ENCODE peak calls at places on chromosomes 3 and 15, in seven cellular contexts. Q is A549, A is K562, W is SK-N-SH, P is HepG2, R is GM12878, D is H1. Z is an unnamed sample.

GRCh38 chr3:37765591-37766219 is 96.0 kb upstream of the CTDSPL start:
- DNase-seq in Q (no peak), A (peak; percentile 81), W (peak; percentile 40), P (no peak), R (no peak), D (no peak), Z (no peak)

GRCh38 chr3:114451561-114452018 is 157.8 kb downstream of the TIGIT start:
- DNase-seq in Q (no peak), A (no peak), W (no peak), P (peak; percentile 3), R (no peak), D (no peak), Z (peak; percentile 74)

GRCh38 chr3:96430019-96430541 is 384.3 kb upstream of the EPHA6 start:
- DNase-seq in Q (no peak), A (no peak), W (no peak), P (no peak), R (no peak), D (no peak), Z (no peak)

GRCh38 chr3:177835917-177836316 is 638.6 kb upstream of the TBL1XR1 start:
- DNase-seq in Q (no peak), A (no peak), W (no peak), P (no peak), R (no peak), D (no peak), Z (peak; percentile 97)

GRCh38 chr3:43214616-43215015 is 71.7 kb upstream of the SNRK start:
- DNase-seq in Q (no peak), A (no peak), W (no peak), P (no peak), R (no peak), D (no peak), Z (no peak)

GRCh38 chr3:112116777-112117186 is 16.3 kb downstream of the GCSAM start:
- DNase-seq in Q (no peak), A (no peak), W (no peak), P (no peak), R (no peak), D (no peak), Z (no peak)

GRCh38 chr15:65927545-65927944 is 58.3 kb downstream of the RAB11A start:
- DNase-seq in Q (peak; percentile 36), A (no peak), W (no peak), P (no peak), R (no peak), D (no peak), Z (no peak)

GRCh38 chr3:33636125-33636855 is 81.8 kb downstream of the CLASP2 start:
- DNase-seq in Q (peak; percentile 73), A (peak; percentile 42), W (peak; percentile 49), P (peak; percentile 56), R (no peak), D (no peak), Z (peak; percentile 78)

GRCh38 chr3:52771334-52771681 is 568 bp upstream of the NEK4 start:
- DNase-seq in Q (no peak), A (no peak), W (no peak), P (no peak), R (no peak), D (no peak), Z (no peak)

GRCh38 chr3:169772530-169772950 is 656 bp upstream of the MYNN start:
- DNase-seq in Q (peak; percentile 89), A (peak; percentile 61), W (peak; percentile 78), P (peak; percentile 78), R (peak; percentile 59), D (no peak), Z (peak; percentile 81)

GRCh38 chr3:100496711-100497261 is 4.4 kb downstream of the TMEM45A start:
- DNase-seq in Q (no peak), A (no peak), W (no peak), P (peak; percentile 31), R (peak; percentile 72), D (no peak), Z (peak; percentile 70)

GRCh38 chr3:58973796-58974195 is 76.0 kb downstream of the CFAP20DC start:
- DNase-seq in Q (no peak), A (no peak), W (no peak), P (no peak), R (no peak), D (no peak), Z (peak; percentile 79)

GRCh38 chr3:86948840-86949239 is 42.1 kb downstream of the VGLL3 start:
- DNase-seq in Q (peak; percentile 20), A (no peak), W (no peak), P (no peak), R (no peak), D (no peak), Z (peak; percentile 87)

GRCh38 chr3:107657971-107658370 is 135.2 kb downstream of the BBX start:
- DNase-seq in Q (no peak), A (no peak), W (no peak), P (no peak), R (no peak), D (no peak), Z (peak; percentile 70)

DNA sequence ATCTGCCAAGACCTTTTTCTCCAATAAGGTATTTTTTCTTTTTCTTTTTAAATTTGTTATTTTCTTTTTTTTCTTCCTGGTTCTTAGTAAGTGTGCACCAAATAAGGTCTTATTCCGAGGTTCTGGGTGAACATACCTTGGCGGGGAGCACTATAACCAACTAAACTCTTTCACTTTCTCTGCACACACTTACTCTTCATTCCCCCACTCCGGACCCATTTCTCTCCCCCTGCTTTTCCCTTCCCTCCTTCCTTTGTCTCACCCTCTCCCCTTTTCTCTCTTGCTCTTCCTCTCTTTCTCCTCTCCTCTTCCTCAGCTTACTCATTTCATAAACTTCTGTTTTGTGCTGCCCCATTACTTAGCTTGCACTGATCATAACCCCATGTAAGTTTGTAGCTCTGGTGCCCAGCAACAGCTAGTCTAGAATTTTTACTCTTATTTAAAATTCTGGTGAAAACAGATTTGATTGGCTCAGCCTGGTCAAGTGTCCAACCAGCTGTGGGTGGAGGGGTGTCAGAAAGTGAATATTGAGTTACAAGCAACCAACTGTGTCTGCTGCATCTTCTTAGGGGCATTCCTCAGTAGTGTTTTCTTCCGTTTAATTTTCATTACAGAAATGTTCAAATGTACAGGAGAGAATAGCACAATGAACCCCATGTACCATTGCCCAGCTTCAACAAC is 297.5 kb downstream of the SHQ1 start:
- DNase-seq in Q (no peak), A (no peak), W (no peak), P (no peak), R (no peak), D (no peak), Z (no peak)
- H3K4me3 ChIP-seq in Q (no peak overlapping the region), A (no peak overlapping the region), W (no peak overlapping the region), P (no peak overlapping the region), R (no peak overlapping the region), D (no peak overlapping the region), Z (no peak overlapping the region)

GRCh38 chr15:52789008-52789600 is 1.0 kb downstream of the ONECUT1 start:
- DNase-seq in Q (no peak), A (no peak), W (no peak), P (no peak), R (no peak), D (no peak), Z (no peak)

GRCh38 chr15:52789601-52790165 is 453 bp downstream of the ONECUT1 start:
- DNase-seq in Q (peak; percentile 64), A (no peak), W (peak; percentile 67), P (no peak), R (no peak), D (no peak), Z (peak; percentile 10)

GRCh38 chr15:52790941-52791751 is 1.0 kb upstream of the ONECUT1 start:
- DNase-seq in Q (no peak), A (no peak), W (peak; percentile 57), P (no peak), R (no peak), D (no peak), Z (peak; percentile 7)

GRCh38 chr15:52791776-52792175 is 1.6 kb upstream of the ONECUT1 start:
- DNase-seq in Q (no peak), A (no peak), W (no peak), P (no peak), R (no peak), D (no peak), Z (no peak)

DNA sequence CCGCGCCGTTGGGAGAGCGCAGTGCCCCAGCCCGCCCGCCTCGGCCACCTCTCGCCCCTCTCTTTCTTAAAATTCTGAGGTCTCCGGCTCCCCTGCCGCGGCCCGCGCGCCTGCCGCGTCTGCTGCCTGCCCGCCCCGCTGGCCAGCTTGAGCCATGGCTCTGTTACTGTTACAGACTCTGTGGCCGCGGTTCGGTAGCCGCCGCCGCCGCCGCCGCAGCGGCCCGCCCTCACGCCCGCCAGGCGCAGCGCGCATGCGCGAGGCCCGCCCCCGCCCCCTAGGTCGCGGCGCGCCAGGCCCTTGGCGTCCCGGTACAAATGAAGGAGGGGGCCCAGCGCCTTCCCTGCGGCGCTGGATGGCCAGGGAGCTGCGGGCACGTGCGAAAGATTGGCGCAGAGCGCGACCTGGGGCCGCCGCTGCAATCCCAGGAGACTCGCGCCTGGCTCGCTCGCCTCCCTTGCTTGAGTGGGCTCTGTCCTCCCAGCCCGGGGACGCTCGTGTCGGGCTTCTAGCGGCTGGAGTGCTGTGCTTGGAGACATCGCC is at the start of gene ONECUT1:
- DNase-seq in Q (peak; percentile 63), A (peak; percentile 84), W (peak; percentile 92), P (peak; percentile 37), R (no peak), D (no peak), Z (peak; percentile 2)
- TF ChIP-seq USF2 in Q (no peak), A (no peak), W (no peak), P (no peak), R (no peak), D (no peak), Z (no peak)

GRCh38 chr3:49804141-49805041 is 1.3 kb downstream of the INKA1 start:
- DNase-seq in Q (no peak), A (no peak), W (no peak), P (no peak), R (no peak), D (no peak), Z (no peak)
- H3K4me3 ChIP-seq in Q (no peak overlapping the region), A (peak overlapping the region; percentile 82), W (peak overlapping the region; percentile 83), P (peak overlapping the region; percentile 89), R (peak overlapping the region; percentile 98), D (peak overlapping the region; percentile 24), Z (peak overlapping the region; percentile 79)

DNA sequence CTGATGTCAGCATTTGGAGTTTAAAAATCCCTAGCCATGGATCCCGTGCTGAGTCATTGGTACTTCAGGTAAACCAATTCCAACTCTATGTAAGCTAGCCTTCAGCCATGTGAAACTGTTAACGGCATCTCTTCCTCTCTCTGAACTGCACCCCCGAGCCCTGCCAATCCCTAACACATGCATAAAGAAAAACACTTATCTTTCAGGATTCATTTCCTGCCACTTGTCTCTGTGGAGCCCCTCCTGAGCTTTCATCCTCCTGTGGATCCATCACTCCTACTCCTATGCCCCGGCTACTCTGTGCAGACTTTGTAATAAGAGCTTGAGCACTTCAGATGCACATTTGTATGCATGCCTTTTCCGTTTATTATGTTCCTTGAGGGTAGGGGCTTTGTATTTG is 119.1 kb downstream of the AKAP13 start:
- DNase-seq in Q (no peak), A (no peak), W (no peak), P (no peak), R (no peak), D (no peak), Z (peak; percentile 28)
- TF ChIP-seq USF2 in Q (no peak), A (no peak), W (no peak), P (no peak), R (no peak), D (no peak), Z (no peak)